ENCODE peak calls at places on chromosomes 13 and 19, in eight cellular contexts. Z is HCT116, N is Peyer's patch, J is IMR-90, X is H54, B is suprapubic skin, T is NB4, W is body of pancreas. H is an unnamed sample.

GRCh38 chr13:45921337-45921736 is 69.8 kb upstream of the SIAH3 start:
- DNase-seq in Z (no peak), N (no peak), J (no peak), X (no peak), B (no peak), T (no peak), W (no peak), H (no peak)

GRCh38 chr13:73607489-73608156 is 526.6 kb downstream of the KLF12 start:
- DNase-seq in Z (no peak), N (no peak), J (peak), X (no peak), B (no peak), T (no peak), W (no peak), H (no peak)

GRCh38 chr13:91817250-91817649 is 418.8 kb downstream of the GPC5 start:
- DNase-seq in Z (no peak), N (no peak), J (peak), X (no peak), B (no peak), T (no peak), W (no peak), H (no peak)

GRCh38 chr13:112104873-112105234 is 37.9 kb downstream of the SOX1 start:
- DNase-seq in Z (no peak), N (no peak), J (no peak), X (no peak), B (no peak), T (no peak), W (no peak), H (no peak)

GRCh38 chr13:76622336-76623045 is 263.7 kb downstream of the KCTD12 start:
- DNase-seq in Z (no peak), N (no peak), J (no peak), X (no peak), B (no peak), T (no peak), W (no peak), H (no peak)

GRCh38 chr19:34824686-34825085 is 51.7 kb upstream of the ZNF599 start:
- DNase-seq in Z (no peak), N (no peak), J (no peak), X (no peak), B (no peak), T (no peak), W (no peak), H (no peak)

GRCh38 chr13:48730971-48731658 is 77.4 kb downstream of the CYSLTR2 start:
- DNase-seq in Z (peak), N (no peak), J (peak), X (no peak), B (no peak), T (peak), W (no peak), H (no peak)

GRCh38 chr19:39996811-39997594 is at the start of gene ZNF546:
- DNase-seq in Z (peak), N (peak), J (peak), X (peak), B (peak), T (peak), W (peak), H (peak)

GRCh38 chr19:32222594-32222993 is 122.8 kb upstream of the ZNF507 start:
- DNase-seq in Z (no peak), N (no peak), J (no peak), X (no peak), B (no peak), T (no peak), W (no peak), H (no peak)

GRCh38 chr13:101053289-101053688 is 363.0 kb downstream of the NALCN start:
- DNase-seq in Z (no peak), N (no peak), J (no peak), X (no peak), B (no peak), T (no peak), W (no peak), H (no peak)

GRCh38 chr13:48158915-48159314 is 64.0 kb upstream of the MED4 start:
- DNase-seq in Z (no peak), N (no peak), J (no peak), X (no peak), B (no peak), T (peak), W (no peak), H (no peak)

GRCh38 chr19:7840629-7841028 is 10.6 kb downstream of the EVI5L start:
- DNase-seq in Z (no peak), N (no peak), J (no peak), X (no peak), B (no peak), T (no peak), W (no peak), H (no peak)

GRCh38 chr19:38561053-38561606 is 56.6 kb downstream of the MAP4K1 start:
- DNase-seq in Z (no peak), N (no peak), J (no peak), X (no peak), B (no peak), T (no peak), W (no peak), H (no peak)

GRCh38 chr19:7618771-7619510 is 10.4 kb downstream of the XAB2 start:
- DNase-seq in Z (no peak), N (peak), J (no peak), X (no peak), B (no peak), T (no peak), W (peak), H (peak)

GRCh38 chr13:100100115-100100879 is 11.4 kb downstream of the PCCA start:
- DNase-seq in Z (no peak), N (no peak), J (peak), X (peak), B (no peak), T (no peak), W (peak), H (peak)

DNA sequence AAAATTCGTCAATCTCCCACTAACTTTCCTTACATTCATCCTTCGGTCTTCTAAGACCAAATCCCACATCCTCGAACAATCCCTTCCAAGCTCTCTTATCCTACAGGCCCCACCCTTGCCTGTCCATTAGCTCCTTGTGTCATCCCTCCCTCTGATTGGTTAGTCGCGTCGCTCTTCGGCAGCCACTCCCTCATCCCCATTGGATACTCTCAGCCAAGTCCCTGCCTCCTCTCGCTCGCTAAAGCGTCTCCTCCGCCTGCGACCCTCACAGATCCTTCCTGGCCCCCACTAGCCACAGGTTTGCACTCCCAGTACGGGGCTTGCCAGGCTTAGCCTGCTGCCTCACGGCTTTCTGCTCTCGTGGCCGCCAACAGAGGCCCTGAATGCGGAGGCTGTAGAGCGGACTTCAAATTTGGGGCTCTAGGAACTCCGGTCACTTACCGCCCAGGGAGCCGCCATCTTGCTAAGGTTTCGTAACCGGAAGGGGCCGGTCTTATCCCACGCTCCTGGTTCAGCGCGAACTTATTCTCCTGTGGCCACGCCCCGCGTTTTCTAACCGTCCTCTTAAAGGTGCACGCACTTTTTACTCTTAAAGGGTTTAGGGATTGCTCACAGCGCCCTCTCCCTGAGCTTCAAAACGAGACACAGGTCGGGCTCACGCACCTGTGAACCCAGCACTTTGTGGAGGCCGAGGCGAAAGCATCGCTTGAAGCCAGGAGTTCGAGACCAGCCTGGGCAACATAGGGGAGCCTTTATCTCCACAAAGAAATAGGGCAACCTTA is at the start of gene DMAC2:
- DNase-seq in Z (peak), N (peak), J (peak), X (peak), B (peak), T (peak), W (peak), H (peak)
- TF ChIP-seq POLR2A in Z (peak), N (peak), J (peak), X (peak), B (no peak), T (peak), W (peak), H (peak)

GRCh38 chr13:41960195-41960699 is 662 bp downstream of the VWA8 start:
- DNase-seq in Z (no peak), N (peak), J (peak), X (peak), B (no peak), T (no peak), W (no peak), H (peak)

GRCh38 chr13:41956272-41956671 is 4.6 kb downstream of the VWA8 start:
- DNase-seq in Z (no peak), N (no peak), J (no peak), X (no peak), B (no peak), T (no peak), W (no peak), H (no peak)

GRCh38 chr13:41962994-41963393 is 2.1 kb upstream of the VWA8 start:
- DNase-seq in Z (no peak), N (no peak), J (peak), X (no peak), B (no peak), T (no peak), W (no peak), H (no peak)

GRCh38 chr13:41955605-41956004 is 5.3 kb downstream of the VWA8 start:
- DNase-seq in Z (no peak), N (no peak), J (no peak), X (no peak), B (no peak), T (peak), W (no peak), H (no peak)

DNA sequence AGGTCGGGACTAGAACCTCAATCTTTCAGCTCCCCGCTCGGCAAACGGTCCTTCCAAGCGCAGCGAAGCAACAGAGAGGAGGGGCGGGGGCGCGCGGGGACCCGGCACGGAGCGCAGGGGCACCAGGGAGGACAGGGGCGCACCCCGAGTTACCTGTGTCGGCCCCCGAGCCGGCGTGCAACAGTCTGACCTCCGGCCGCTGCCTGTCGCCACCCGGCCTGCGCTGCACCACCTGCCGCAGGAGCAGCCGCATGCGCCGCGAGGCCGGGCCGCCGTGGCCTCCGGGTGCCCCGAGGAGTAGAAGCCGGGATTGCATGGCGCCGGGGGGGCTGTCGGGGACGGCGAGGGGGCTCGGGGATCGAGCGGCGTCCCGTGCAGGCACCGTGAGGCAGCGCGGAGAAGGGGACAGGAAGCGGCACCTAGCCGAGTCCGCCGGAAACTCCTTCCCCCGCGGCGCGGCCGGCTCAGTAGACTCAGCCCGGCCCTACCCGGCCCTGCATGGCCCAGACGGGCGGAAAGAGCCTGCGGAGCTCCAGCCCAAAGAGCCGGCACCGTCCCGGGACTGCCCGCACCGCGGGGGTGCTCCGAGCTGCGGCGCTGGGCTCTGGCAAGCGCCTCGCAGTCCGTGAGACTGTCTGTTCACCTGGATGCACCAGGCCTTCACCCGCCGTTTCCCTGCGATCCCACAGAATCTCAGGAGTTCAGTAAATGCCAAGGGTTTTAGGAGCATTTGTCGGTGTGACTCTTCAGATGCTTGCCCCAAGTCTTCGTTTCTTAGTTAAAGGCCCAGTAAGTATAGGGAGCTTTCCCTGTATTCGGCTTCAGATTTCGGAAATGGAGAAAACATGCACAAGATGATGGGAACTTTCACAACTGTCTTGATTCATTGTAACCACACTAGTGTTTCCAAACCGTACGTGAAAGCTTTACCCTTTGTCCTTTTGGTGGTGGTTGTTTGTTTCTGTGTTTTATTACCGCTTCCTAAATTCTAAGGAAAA is at the start of gene VWA8:
- DNase-seq in Z (peak), N (peak), J (peak), X (peak), B (peak), T (peak), W (peak), H (peak)
- TF ChIP-seq POLR2A in Z (peak), N (peak), J (no peak), X (peak), B (no peak), T (peak), W (peak), H (peak)

DNA sequence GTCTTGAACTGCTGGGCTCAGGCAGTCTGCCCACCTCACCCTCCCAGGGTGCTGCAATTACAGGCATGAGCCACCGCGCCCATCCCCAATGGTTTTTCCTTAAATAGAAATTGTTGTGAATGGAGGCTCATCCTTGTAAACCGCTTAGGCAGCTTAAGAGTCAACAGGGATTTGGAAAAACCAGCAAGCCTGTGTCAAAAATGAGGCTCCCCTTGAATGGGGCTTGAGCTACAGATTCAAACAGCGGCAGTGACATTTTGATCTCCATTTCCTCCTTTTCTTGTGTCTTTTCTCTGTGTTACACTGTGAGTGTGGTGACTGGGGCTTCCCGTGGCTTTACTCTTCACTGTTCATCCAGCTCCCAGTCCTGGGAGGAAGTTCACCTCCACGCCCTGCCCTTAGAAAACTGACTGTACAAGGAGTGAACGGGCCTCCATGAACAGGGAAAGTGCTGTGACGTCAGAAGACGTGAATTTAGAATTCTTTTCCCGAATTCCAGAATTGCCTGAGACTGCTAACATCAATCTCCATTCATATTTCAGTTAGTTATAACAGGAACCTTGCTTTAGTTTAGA is 15.3 kb upstream of the RAB8A start:
- DNase-seq in Z (no peak), N (no peak), J (no peak), X (no peak), B (no peak), T (no peak), W (no peak), H (no peak)
- TF ChIP-seq POLR2A in Z (no peak), N (no peak), J (no peak), X (no peak), B (no peak), T (no peak), W (no peak), H (no peak)

GRCh38 chr19:45817010-45817724 is 2.1 kb upstream of the RSPH6A start:
- DNase-seq in Z (peak), N (peak), J (peak), X (peak), B (peak), T (peak), W (peak), H (peak)

GRCh38 chr19:45816236-45817009 is 1.3 kb upstream of the RSPH6A start:
- DNase-seq in Z (no peak), N (no peak), J (no peak), X (no peak), B (no peak), T (peak), W (no peak), H (no peak)

GRCh38 chr19:45819769-45820168 is 4.7 kb upstream of the RSPH6A start:
- DNase-seq in Z (no peak), N (no peak), J (no peak), X (no peak), B (no peak), T (no peak), W (no peak), H (no peak)

GRCh38 chr19:45815501-45816216 is 551 bp upstream of the RSPH6A start:
- DNase-seq in Z (no peak), N (no peak), J (no peak), X (no peak), B (no peak), T (peak), W (no peak), H (no peak)

GRCh38 chr19:45817725-45818301 is 2.7 kb upstream of the RSPH6A start:
- DNase-seq in Z (no peak), N (no peak), J (no peak), X (no peak), B (no peak), T (peak), W (peak), H (peak)
- TF ChIP-seq POLR2A in Z (no peak), N (no peak), J (no peak), X (no peak), B (no peak), T (no peak), W (no peak), H (no peak)

GRCh38 chr19:311813-312261 is 20.6 kb upstream of the PLPP2 start:
- DNase-seq in Z (no peak), N (peak), J (no peak), X (no peak), B (no peak), T (no peak), W (no peak), H (no peak)
- TF ChIP-seq POLR2A in Z (no peak), N (no peak), J (no peak), X (no peak), B (no peak), T (no peak), W (no peak), H (no peak)

DNA sequence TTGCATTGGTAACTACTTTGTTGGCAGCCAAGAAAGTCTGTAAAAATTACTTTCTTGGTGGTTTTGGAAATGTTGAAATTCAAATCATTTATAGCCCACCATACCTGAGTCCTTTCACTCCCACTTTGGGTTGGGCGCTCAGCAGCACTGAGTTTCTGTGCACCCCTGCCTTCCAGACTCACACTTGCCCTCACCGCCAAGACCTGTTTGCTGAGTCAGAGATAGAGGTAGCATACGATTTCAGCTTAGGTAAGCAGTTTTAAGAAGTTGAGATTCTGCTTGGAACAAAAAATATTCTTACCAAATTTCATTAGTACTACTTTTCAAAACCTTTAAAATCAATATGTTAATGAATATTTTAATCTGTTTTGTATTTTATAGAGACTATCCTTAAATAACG is 12.6 kb downstream of the MPHOSPH8 start:
- DNase-seq in Z (no peak), N (no peak), J (no peak), X (no peak), B (no peak), T (no peak), W (no peak), H (no peak)
- TF ChIP-seq POLR2A in Z (no peak), N (no peak), J (no peak), X (no peak), B (no peak), T (no peak), W (no peak), H (no peak)

GRCh38 chr13:30673669-30674521 is 56.2 kb downstream of the USPL1 start:
- DNase-seq in Z (peak), N (peak), J (peak), X (peak), B (peak), T (peak), W (peak), H (peak)
- TF ChIP-seq POLR2A in Z (peak), N (no peak), J (no peak), X (no peak), B (no peak), T (no peak), W (no peak), H (peak)

GRCh38 chr19:18396471-18397241 is 766 bp downstream of the LRRC25 start:
- DNase-seq in Z (no peak), N (no peak), J (no peak), X (no peak), B (no peak), T (no peak), W (no peak), H (no peak)

GRCh38 chr19:18401580-18402112 is 4.2 kb upstream of the LRRC25 start:
- DNase-seq in Z (no peak), N (peak), J (peak), X (no peak), B (no peak), T (peak), W (no peak), H (peak)

GRCh38 chr19:18393836-18394235 is 3.6 kb downstream of the LRRC25 start:
- DNase-seq in Z (no peak), N (no peak), J (no peak), X (no peak), B (no peak), T (no peak), W (no peak), H (no peak)

GRCh38 chr19:18399008-18399407 is 1.6 kb upstream of the LRRC25 start:
- DNase-seq in Z (no peak), N (peak), J (peak), X (no peak), B (no peak), T (no peak), W (peak), H (peak)

GRCh38 chr19:18397242-18398202 is at the start of gene LRRC25:
- DNase-seq in Z (no peak), N (peak), J (no peak), X (no peak), B (no peak), T (peak), W (no peak), H (no peak)
- TF ChIP-seq POLR2A in Z (no peak), N (no peak), J (no peak), X (no peak), B (no peak), T (no peak), W (no peak), H (no peak)

GRCh38 chr19:49677232-49677881 is at the start of gene PRMT1:
- DNase-seq in Z (no peak), N (peak), J (no peak), X (no peak), B (no peak), T (peak), W (peak), H (peak)
- TF ChIP-seq POLR2A in Z (peak), N (peak), J (peak), X (peak), B (no peak), T (peak), W (peak), H (peak)

GRCh38 chr19:13861714-13862531 is 15.0 kb upstream of the NANOS3 start:
- DNase-seq in Z (no peak), N (peak), J (peak), X (peak), B (peak), T (peak), W (peak), H (peak)
- TF ChIP-seq POLR2A in Z (no peak), N (peak), J (peak), X (peak), B (no peak), T (no peak), W (peak), H (peak)

H was measured in thyroid gland.